ENCODE peak calls at places on chromosomes 6 and 20, in nine cellular contexts. One of them, this sample, is unnamed. For H3K4me1, the result is how much of the 10 kb centered on the place peaks cover.

GRCh38 chr6:7058250-7058923 is 49.4 kb upstream of the RREB1 start:
- DNase-seq in CD8-positive, alpha-beta T cell: no peak
- DNase-seq in heart left ventricle: no peak
- DNase-seq in DND-41: peak
- DNase-seq in body of pancreas: peak
- DNase-seq in heart right ventricle: no peak
- DNase-seq in CD8-positive, alpha-beta memory T cell: no peak
- DNase-seq in colonic mucosa: peak
- DNase-seq in HepG2: peak
- DNase-seq in this sample: peak

GRCh38 chr20:53660078-53660909 is 66.7 kb upstream of the ZNF217 start:
- DNase-seq in body of pancreas: no peak
- DNase-seq in CD8-positive, alpha-beta memory T cell: no peak
- DNase-seq in HepG2: no peak
- DNase-seq in CD8-positive, alpha-beta T cell: peak
- DNase-seq in DND-41: no peak
- DNase-seq in heart right ventricle: peak
- DNase-seq in heart left ventricle: peak
- DNase-seq in colonic mucosa: peak
- DNase-seq in this sample: no peak

GRCh38 chr6:2999005-2999620 is 581 bp upstream of the NQO2 start:
- DNase-seq in heart left ventricle: no peak
- DNase-seq in CD8-positive, alpha-beta T cell: no peak
- DNase-seq in HepG2: peak
- DNase-seq in heart right ventricle: no peak
- DNase-seq in body of pancreas: no peak
- DNase-seq in colonic mucosa: no peak
- DNase-seq in CD8-positive, alpha-beta memory T cell: no peak
- DNase-seq in DND-41: peak
- DNase-seq in this sample: peak

GRCh38 chr6:155106456-155107107 is 111.5 kb downstream of the TIAM2 start:
- DNase-seq in body of pancreas: no peak
- DNase-seq in DND-41: no peak
- DNase-seq in CD8-positive, alpha-beta memory T cell: no peak
- DNase-seq in HepG2: no peak
- DNase-seq in CD8-positive, alpha-beta T cell: no peak
- DNase-seq in heart right ventricle: no peak
- DNase-seq in heart left ventricle: no peak
- DNase-seq in colonic mucosa: no peak
- DNase-seq in this sample: no peak

GRCh38 chr6:128696651-128697391 is 176.4 kb upstream of the PTPRK start:
- DNase-seq in HepG2: no peak
- DNase-seq in heart right ventricle: no peak
- DNase-seq in CD8-positive, alpha-beta memory T cell: no peak
- DNase-seq in CD8-positive, alpha-beta T cell: no peak
- DNase-seq in colonic mucosa: no peak
- DNase-seq in body of pancreas: no peak
- DNase-seq in DND-41: no peak
- DNase-seq in heart left ventricle: no peak
- DNase-seq in this sample: no peak

GRCh38 chr20:10328897-10329255 is 105.1 kb downstream of the MKKS start:
- DNase-seq in heart right ventricle: no peak
- DNase-seq in CD8-positive, alpha-beta T cell: no peak
- DNase-seq in heart left ventricle: no peak
- DNase-seq in CD8-positive, alpha-beta memory T cell: no peak
- DNase-seq in DND-41: no peak
- DNase-seq in body of pancreas: no peak
- DNase-seq in HepG2: no peak
- DNase-seq in colonic mucosa: no peak
- DNase-seq in this sample: no peak

GRCh38 chr6:83199865-83200230 is 6.7 kb downstream of the RWDD2A start:
- DNase-seq in CD8-positive, alpha-beta T cell: no peak
- DNase-seq in colonic mucosa: no peak
- DNase-seq in heart left ventricle: no peak
- DNase-seq in DND-41: no peak
- DNase-seq in HepG2: no peak
- DNase-seq in body of pancreas: no peak
- DNase-seq in CD8-positive, alpha-beta memory T cell: no peak
- DNase-seq in heart right ventricle: no peak
- DNase-seq in this sample: no peak

GRCh38 chr6:67640462-67640861 is 994.6 kb upstream of the ADGRB3 start:
- DNase-seq in DND-41: no peak
- DNase-seq in CD8-positive, alpha-beta T cell: no peak
- DNase-seq in body of pancreas: no peak
- DNase-seq in CD8-positive, alpha-beta memory T cell: no peak
- DNase-seq in heart left ventricle: no peak
- DNase-seq in HepG2: no peak
- DNase-seq in colonic mucosa: no peak
- DNase-seq in heart right ventricle: no peak
- DNase-seq in this sample: no peak

GRCh38 chr20:36384022-36384619 is 78.0 kb downstream of the DLGAP4 start:
- DNase-seq in HepG2: peak
- DNase-seq in body of pancreas: no peak
- DNase-seq in CD8-positive, alpha-beta T cell: peak
- DNase-seq in heart left ventricle: no peak
- DNase-seq in CD8-positive, alpha-beta memory T cell: no peak
- DNase-seq in DND-41: peak
- DNase-seq in colonic mucosa: peak
- DNase-seq in heart right ventricle: no peak
- DNase-seq in this sample: no peak

GRCh38 chr6:39778581-39779270 is 13.4 kb upstream of the DAAM2 start:
- DNase-seq in heart left ventricle: no peak
- DNase-seq in CD8-positive, alpha-beta memory T cell: no peak
- DNase-seq in colonic mucosa: no peak
- DNase-seq in CD8-positive, alpha-beta T cell: no peak
- DNase-seq in heart right ventricle: no peak
- DNase-seq in DND-41: no peak
- DNase-seq in body of pancreas: no peak
- DNase-seq in HepG2: no peak
- DNase-seq in this sample: no peak

GRCh38 chr6:41275489-41275888 is 11.0 kb downstream of the TREM1 start:
- DNase-seq in body of pancreas: no peak
- DNase-seq in DND-41: no peak
- DNase-seq in colonic mucosa: no peak
- DNase-seq in CD8-positive, alpha-beta memory T cell: no peak
- DNase-seq in CD8-positive, alpha-beta T cell: no peak
- DNase-seq in HepG2: no peak
- DNase-seq in heart right ventricle: no peak
- DNase-seq in heart left ventricle: no peak
- DNase-seq in this sample: no peak

GRCh38 chr20:10307359-10307735 is 88.7 kb downstream of the SNAP25 start:
- DNase-seq in HepG2: no peak
- DNase-seq in CD8-positive, alpha-beta memory T cell: no peak
- DNase-seq in DND-41: no peak
- DNase-seq in heart right ventricle: no peak
- DNase-seq in body of pancreas: no peak
- DNase-seq in CD8-positive, alpha-beta T cell: no peak
- DNase-seq in colonic mucosa: no peak
- DNase-seq in heart left ventricle: no peak
- DNase-seq in this sample: no peak

GRCh38 chr6:168536196-168536595 is 95.2 kb downstream of the SMOC2 start:
- DNase-seq in CD8-positive, alpha-beta memory T cell: no peak
- DNase-seq in CD8-positive, alpha-beta T cell: no peak
- DNase-seq in heart right ventricle: no peak
- DNase-seq in body of pancreas: no peak
- DNase-seq in colonic mucosa: no peak
- DNase-seq in HepG2: no peak
- DNase-seq in heart left ventricle: no peak
- DNase-seq in DND-41: no peak
- DNase-seq in this sample: no peak
- H3K4me1 ChIP-seq in CD8-positive, alpha-beta memory T cell: under half
- H3K4me1 ChIP-seq in CD8-positive, alpha-beta T cell: under half
- H3K4me1 ChIP-seq in heart right ventricle: under half
- H3K4me1 ChIP-seq in body of pancreas: under half
- H3K4me1 ChIP-seq in colonic mucosa: under half
- H3K4me1 ChIP-seq in HepG2: under half
- H3K4me1 ChIP-seq in heart left ventricle: under half
- H3K4me1 ChIP-seq in DND-41: under half
- H3K4me1 ChIP-seq in this sample: under half

GRCh38 chr6:138503881-138504680 is 4.8 kb upstream of the NHSL1 start:
- DNase-seq in CD8-positive, alpha-beta memory T cell: no peak
- DNase-seq in heart left ventricle: no peak
- DNase-seq in colonic mucosa: no peak
- DNase-seq in heart right ventricle: no peak
- DNase-seq in HepG2: peak
- DNase-seq in CD8-positive, alpha-beta T cell: no peak
- DNase-seq in DND-41: no peak
- DNase-seq in body of pancreas: no peak
- DNase-seq in this sample: no peak
- H3K27ac ChIP-seq in CD8-positive, alpha-beta memory T cell: no peak
- H3K27ac ChIP-seq in heart left ventricle: no peak
- H3K27ac ChIP-seq in colonic mucosa: peak
- H3K27ac ChIP-seq in heart right ventricle: no peak
- H3K27ac ChIP-seq in HepG2: peak
- H3K27ac ChIP-seq in CD8-positive, alpha-beta T cell: no peak
- H3K27ac ChIP-seq in DND-41: no peak
- H3K27ac ChIP-seq in body of pancreas: peak
- H3K27ac ChIP-seq in this sample: no peak

GRCh38 chr20:17611540-17612286 is 41.8 kb downstream of the DSTN start:
- DNase-seq in heart right ventricle: no peak
- DNase-seq in body of pancreas: peak
- DNase-seq in HepG2: peak
- DNase-seq in DND-41: no peak
- DNase-seq in CD8-positive, alpha-beta memory T cell: no peak
- DNase-seq in heart left ventricle: no peak
- DNase-seq in colonic mucosa: peak
- DNase-seq in CD8-positive, alpha-beta T cell: no peak
- DNase-seq in this sample: no peak

GRCh38 chr20:17611290-17611539 is 41.3 kb downstream of the DSTN start:
- DNase-seq in HepG2: no peak
- DNase-seq in heart left ventricle: no peak
- DNase-seq in DND-41: no peak
- DNase-seq in body of pancreas: peak
- DNase-seq in colonic mucosa: no peak
- DNase-seq in CD8-positive, alpha-beta T cell: no peak
- DNase-seq in heart right ventricle: no peak
- DNase-seq in CD8-positive, alpha-beta memory T cell: no peak
- DNase-seq in this sample: no peak

GRCh38 chr20:17608701-17609497 is 39.0 kb downstream of the DSTN start:
- DNase-seq in CD8-positive, alpha-beta T cell: no peak
- DNase-seq in colonic mucosa: no peak
- DNase-seq in heart right ventricle: no peak
- DNase-seq in HepG2: no peak
- DNase-seq in heart left ventricle: no peak
- DNase-seq in body of pancreas: no peak
- DNase-seq in DND-41: no peak
- DNase-seq in CD8-positive, alpha-beta memory T cell: no peak
- DNase-seq in this sample: no peak

GRCh38 chr20:17610566-17611289 is 40.9 kb downstream of the DSTN start:
- DNase-seq in body of pancreas: peak
- DNase-seq in heart right ventricle: no peak
- DNase-seq in colonic mucosa: peak
- DNase-seq in HepG2: no peak
- DNase-seq in CD8-positive, alpha-beta memory T cell: peak
- DNase-seq in heart left ventricle: no peak
- DNase-seq in CD8-positive, alpha-beta T cell: peak
- DNase-seq in DND-41: no peak
- DNase-seq in this sample: no peak

GRCh38 chr20:17609978-17610377 is 40.1 kb downstream of the DSTN start:
- DNase-seq in body of pancreas: no peak
- DNase-seq in CD8-positive, alpha-beta memory T cell: no peak
- DNase-seq in heart left ventricle: no peak
- DNase-seq in HepG2: no peak
- DNase-seq in colonic mucosa: no peak
- DNase-seq in DND-41: no peak
- DNase-seq in heart right ventricle: no peak
- DNase-seq in CD8-positive, alpha-beta T cell: no peak
- DNase-seq in this sample: no peak
- H3K4me1 ChIP-seq in body of pancreas: half or more
- H3K4me1 ChIP-seq in CD8-positive, alpha-beta memory T cell: under half
- H3K4me1 ChIP-seq in heart left ventricle: half or more
- H3K4me1 ChIP-seq in HepG2: under half
- H3K4me1 ChIP-seq in colonic mucosa: under half
- H3K4me1 ChIP-seq in DND-41: under half
- H3K4me1 ChIP-seq in heart right ventricle: under half
- H3K4me1 ChIP-seq in CD8-positive, alpha-beta T cell: under half
- H3K4me1 ChIP-seq in this sample: under half

GRCh38 chr6:14231071-14231483 is 113.5 kb downstream of the CD83 start:
- DNase-seq in colonic mucosa: no peak
- DNase-seq in heart left ventricle: no peak
- DNase-seq in body of pancreas: peak
- DNase-seq in DND-41: no peak
- DNase-seq in HepG2: no peak
- DNase-seq in CD8-positive, alpha-beta memory T cell: no peak
- DNase-seq in CD8-positive, alpha-beta T cell: no peak
- DNase-seq in heart right ventricle: no peak
- DNase-seq in this sample: peak

GRCh38 chr6:14235653-14236356 is 118.2 kb downstream of the CD83 start:
- DNase-seq in body of pancreas: no peak
- DNase-seq in CD8-positive, alpha-beta memory T cell: no peak
- DNase-seq in DND-41: no peak
- DNase-seq in heart right ventricle: no peak
- DNase-seq in heart left ventricle: no peak
- DNase-seq in HepG2: no peak
- DNase-seq in CD8-positive, alpha-beta T cell: no peak
- DNase-seq in colonic mucosa: no peak
- DNase-seq in this sample: no peak

GRCh38 chr6:14232889-14233288 is 115.3 kb downstream of the CD83 start:
- DNase-seq in heart right ventricle: no peak
- DNase-seq in HepG2: no peak
- DNase-seq in colonic mucosa: no peak
- DNase-seq in body of pancreas: no peak
- DNase-seq in CD8-positive, alpha-beta memory T cell: no peak
- DNase-seq in CD8-positive, alpha-beta T cell: no peak
- DNase-seq in heart left ventricle: no peak
- DNase-seq in DND-41: no peak
- DNase-seq in this sample: no peak

GRCh38 chr6:14228571-14228970 is 111.0 kb downstream of the CD83 start:
- DNase-seq in CD8-positive, alpha-beta T cell: no peak
- DNase-seq in heart right ventricle: no peak
- DNase-seq in heart left ventricle: no peak
- DNase-seq in HepG2: no peak
- DNase-seq in colonic mucosa: peak
- DNase-seq in body of pancreas: peak
- DNase-seq in DND-41: peak
- DNase-seq in CD8-positive, alpha-beta memory T cell: no peak
- DNase-seq in this sample: no peak

DNA sequence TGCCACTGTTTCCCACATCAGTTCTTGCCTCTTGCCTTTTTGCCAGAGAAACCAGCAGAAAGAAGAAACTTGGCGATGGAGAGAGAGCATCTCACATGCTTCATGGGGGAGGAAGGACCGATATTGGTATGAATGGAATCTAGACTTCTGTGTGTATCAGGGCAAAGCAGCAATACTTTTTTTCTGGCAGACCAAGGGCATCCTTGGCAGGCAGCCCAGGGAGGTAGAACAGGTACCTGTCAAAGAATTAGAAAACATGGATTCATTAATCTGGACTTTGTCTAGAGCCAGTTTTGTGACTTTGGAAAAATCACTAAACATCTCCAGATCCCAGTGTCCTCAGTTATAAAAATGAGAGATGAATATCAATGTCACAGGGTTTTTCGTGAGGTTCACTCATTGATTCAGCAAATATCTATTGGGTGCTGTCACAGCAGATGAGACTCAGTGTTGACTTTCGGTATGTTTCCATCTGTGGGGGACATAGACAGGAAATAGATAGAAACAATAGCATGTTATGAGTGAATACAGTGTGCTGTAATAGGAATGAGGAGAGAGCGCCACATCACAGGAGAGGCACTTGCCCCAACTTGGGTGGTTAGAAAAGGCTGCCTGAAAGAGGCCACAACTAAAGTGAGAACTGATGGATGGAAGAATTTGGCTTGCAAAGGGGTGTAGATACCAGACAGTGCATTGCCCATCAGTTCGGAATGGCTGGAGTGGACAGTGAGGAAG is 114.1 kb downstream of the CD83 start:
- DNase-seq in DND-41: peak
- DNase-seq in CD8-positive, alpha-beta memory T cell: no peak
- DNase-seq in body of pancreas: peak
- DNase-seq in CD8-positive, alpha-beta T cell: no peak
- DNase-seq in HepG2: no peak
- DNase-seq in colonic mucosa: no peak
- DNase-seq in heart right ventricle: no peak
- DNase-seq in heart left ventricle: no peak
- DNase-seq in this sample: no peak
- H3K27ac ChIP-seq in DND-41: peak
- H3K27ac ChIP-seq in CD8-positive, alpha-beta memory T cell: no peak
- H3K27ac ChIP-seq in body of pancreas: no peak
- H3K27ac ChIP-seq in CD8-positive, alpha-beta T cell: no peak
- H3K27ac ChIP-seq in HepG2: no peak
- H3K27ac ChIP-seq in colonic mucosa: no peak
- H3K27ac ChIP-seq in heart right ventricle: no peak
- H3K27ac ChIP-seq in heart left ventricle: no peak
- H3K27ac ChIP-seq in this sample: peak